ENCODE peak calls at places on chromosomes 12 and 14, in seven cellular contexts. One of them, this sample, is unnamed.

GRCh38 chr12:26135010-26135420 is 10.2 kb upstream of the BHLHE41 start:
- DNase-seq in Calu3: peak
- DNase-seq in RWPE1: no peak
- DNase-seq in left ventricle myocardium inferior: no peak
- DNase-seq in nephron progenitor cell: no peak
- DNase-seq in left lung: peak
- DNase-seq in psoas muscle: no peak
- DNase-seq in this sample: no peak

GRCh38 chr14:72665259-72665658 is 228.6 kb downstream of the DPF3 start:
- DNase-seq in nephron progenitor cell: no peak
- DNase-seq in left ventricle myocardium inferior: no peak
- DNase-seq in RWPE1: peak
- DNase-seq in left lung: no peak
- DNase-seq in Calu3: peak
- DNase-seq in psoas muscle: no peak
- DNase-seq in this sample: no peak

GRCh38 chr14:105853907-105854599 is 327.7 kb downstream of the TMEM121 start:
- DNase-seq in left ventricle myocardium inferior: peak
- DNase-seq in nephron progenitor cell: no peak
- DNase-seq in left lung: peak
- DNase-seq in RWPE1: no peak
- DNase-seq in Calu3: no peak
- DNase-seq in psoas muscle: no peak
- DNase-seq in this sample: no peak

GRCh38 chr12:81257952-81258551 is 180.2 kb downstream of the ACSS3 start:
- DNase-seq in psoas muscle: no peak
- DNase-seq in Calu3: peak
- DNase-seq in left lung: no peak
- DNase-seq in nephron progenitor cell: no peak
- DNase-seq in RWPE1: peak
- DNase-seq in left ventricle myocardium inferior: no peak
- DNase-seq in this sample: peak

GRCh38 chr12:48286665-48287064 is 64.1 kb downstream of the ZNF641 start:
- DNase-seq in nephron progenitor cell: no peak
- DNase-seq in RWPE1: no peak
- DNase-seq in left lung: no peak
- DNase-seq in psoas muscle: no peak
- DNase-seq in left ventricle myocardium inferior: no peak
- DNase-seq in Calu3: no peak
- DNase-seq in this sample: peak

GRCh38 chr12:66149702-66150398 is 19.3 kb upstream of the LLPH start:
- DNase-seq in nephron progenitor cell: no peak
- DNase-seq in RWPE1: no peak
- DNase-seq in psoas muscle: no peak
- DNase-seq in left ventricle myocardium inferior: no peak
- DNase-seq in left lung: peak
- DNase-seq in Calu3: no peak
- DNase-seq in this sample: no peak

GRCh38 chr12:80193900-80194299 is 94.6 kb downstream of the OTOGL start:
- DNase-seq in RWPE1: no peak
- DNase-seq in psoas muscle: no peak
- DNase-seq in Calu3: no peak
- DNase-seq in left ventricle myocardium inferior: no peak
- DNase-seq in nephron progenitor cell: no peak
- DNase-seq in left lung: no peak
- DNase-seq in this sample: no peak

GRCh38 chr14:61797304-61797703 is 35.1 kb downstream of the SNAPC1 start:
- DNase-seq in nephron progenitor cell: no peak
- DNase-seq in left ventricle myocardium inferior: no peak
- DNase-seq in RWPE1: no peak
- DNase-seq in psoas muscle: no peak
- DNase-seq in Calu3: no peak
- DNase-seq in left lung: no peak
- DNase-seq in this sample: no peak

GRCh38 chr14:23093993-23094665 is 807 bp downstream of the ACIN1 start:
- DNase-seq in psoas muscle: no peak
- DNase-seq in left lung: no peak
- DNase-seq in Calu3: no peak
- DNase-seq in left ventricle myocardium inferior: no peak
- DNase-seq in RWPE1: no peak
- DNase-seq in nephron progenitor cell: no peak
- DNase-seq in this sample: peak

GRCh38 chr14:92310776-92311375 is 12.1 kb upstream of the SLC24A4 start:
- DNase-seq in left lung: no peak
- DNase-seq in RWPE1: no peak
- DNase-seq in left ventricle myocardium inferior: no peak
- DNase-seq in nephron progenitor cell: no peak
- DNase-seq in psoas muscle: no peak
- DNase-seq in Calu3: no peak
- DNase-seq in this sample: no peak

DNA sequence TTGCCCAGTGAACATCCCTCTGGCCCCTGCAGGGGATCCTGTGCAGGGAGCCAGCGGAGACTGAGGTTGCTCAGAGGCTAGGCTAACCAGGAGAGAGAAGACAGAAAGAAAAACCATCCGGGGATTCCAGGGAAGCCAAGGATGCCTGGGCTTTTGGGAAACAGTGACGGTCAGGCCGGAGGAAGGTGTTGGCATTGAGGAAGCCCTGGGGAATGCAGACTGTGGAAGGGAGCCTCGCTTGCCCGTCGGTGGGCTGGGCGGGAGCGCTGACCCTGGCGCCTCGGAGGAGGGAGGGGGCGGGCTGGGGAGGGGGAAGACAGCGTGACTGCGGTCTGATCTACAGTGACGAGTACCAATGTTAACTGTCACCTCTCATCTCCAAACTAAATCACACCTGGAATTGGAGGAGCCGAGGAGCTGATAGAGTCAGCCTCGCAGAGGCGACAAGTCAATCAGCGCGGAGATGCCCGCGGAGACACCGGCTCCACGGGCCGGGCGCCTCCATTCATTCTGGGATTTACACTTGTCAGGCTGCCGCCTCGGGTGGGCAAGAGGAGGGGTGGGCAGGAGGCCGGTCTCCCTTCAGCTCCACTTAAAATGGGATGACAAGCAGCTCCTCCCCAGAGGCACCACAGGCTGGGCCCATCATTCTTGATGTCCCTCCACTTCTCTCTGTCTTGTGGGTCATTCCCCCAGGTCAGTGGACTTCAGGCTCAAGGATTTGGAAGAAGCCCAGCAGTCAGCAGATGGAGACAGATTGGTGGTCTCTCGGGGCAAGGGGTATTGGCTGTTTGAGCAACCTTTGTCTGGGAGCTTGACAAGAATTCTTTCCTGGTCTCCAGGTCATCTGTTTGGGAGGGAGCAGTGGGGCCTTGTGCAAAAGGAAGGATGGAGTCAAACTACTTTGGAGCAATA is 20.4 kb upstream of the GPATCH2L start:
- DNase-seq in nephron progenitor cell: no peak
- DNase-seq in Calu3: no peak
- DNase-seq in left ventricle myocardium inferior: no peak
- DNase-seq in RWPE1: no peak
- DNase-seq in left lung: no peak
- DNase-seq in psoas muscle: no peak
- DNase-seq in this sample: no peak
- TF ChIP-seq CTCF in nephron progenitor cell: no peak
- TF ChIP-seq CTCF in Calu3: no peak
- TF ChIP-seq CTCF in left ventricle myocardium inferior: no peak
- TF ChIP-seq CTCF in RWPE1: no peak
- TF ChIP-seq CTCF in left lung: no peak
- TF ChIP-seq CTCF in psoas muscle: no peak
- TF ChIP-seq CTCF in this sample: no peak

DNA sequence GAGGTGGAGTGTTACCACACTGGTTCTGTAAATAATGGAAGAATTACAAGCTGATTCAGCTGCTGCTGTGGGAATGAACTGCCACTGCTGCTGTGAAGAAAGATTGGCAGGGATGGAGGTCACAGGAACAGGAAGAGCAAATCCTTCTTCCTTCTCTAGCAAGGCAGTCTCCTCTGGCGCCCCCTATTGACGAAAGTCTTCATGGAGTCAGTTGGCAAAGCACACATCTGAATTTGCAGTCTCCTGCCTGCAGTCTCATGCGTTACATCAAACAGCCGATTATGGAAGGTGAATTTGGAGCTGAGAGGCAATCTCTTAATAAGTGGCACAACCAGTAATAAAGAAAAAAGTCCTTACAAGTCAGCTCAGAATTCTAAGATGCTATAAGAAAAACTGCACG is 106.0 kb upstream of the TMTC1 start:
- DNase-seq in left ventricle myocardium inferior: peak
- DNase-seq in psoas muscle: peak
- DNase-seq in nephron progenitor cell: peak
- DNase-seq in Calu3: peak
- DNase-seq in RWPE1: no peak
- DNase-seq in left lung: no peak
- DNase-seq in this sample: peak
- TF ChIP-seq CTCF in left ventricle myocardium inferior: peak
- TF ChIP-seq CTCF in psoas muscle: peak
- TF ChIP-seq CTCF in nephron progenitor cell: peak
- TF ChIP-seq CTCF in Calu3: no peak
- TF ChIP-seq CTCF in RWPE1: no peak
- TF ChIP-seq CTCF in left lung: peak
- TF ChIP-seq CTCF in this sample: peak

GRCh38 chr14:90555126-90556049 is 158.6 kb downstream of the CALM1 start:
- DNase-seq in left ventricle myocardium inferior: no peak
- DNase-seq in RWPE1: no peak
- DNase-seq in Calu3: no peak
- DNase-seq in nephron progenitor cell: no peak
- DNase-seq in left lung: no peak
- DNase-seq in psoas muscle: peak
- DNase-seq in this sample: no peak
- TF ChIP-seq CTCF in left ventricle myocardium inferior: no peak
- TF ChIP-seq CTCF in RWPE1: no peak
- TF ChIP-seq CTCF in Calu3: no peak
- TF ChIP-seq CTCF in nephron progenitor cell: no peak
- TF ChIP-seq CTCF in left lung: no peak
- TF ChIP-seq CTCF in psoas muscle: no peak
- TF ChIP-seq CTCF in this sample: no peak

DNA sequence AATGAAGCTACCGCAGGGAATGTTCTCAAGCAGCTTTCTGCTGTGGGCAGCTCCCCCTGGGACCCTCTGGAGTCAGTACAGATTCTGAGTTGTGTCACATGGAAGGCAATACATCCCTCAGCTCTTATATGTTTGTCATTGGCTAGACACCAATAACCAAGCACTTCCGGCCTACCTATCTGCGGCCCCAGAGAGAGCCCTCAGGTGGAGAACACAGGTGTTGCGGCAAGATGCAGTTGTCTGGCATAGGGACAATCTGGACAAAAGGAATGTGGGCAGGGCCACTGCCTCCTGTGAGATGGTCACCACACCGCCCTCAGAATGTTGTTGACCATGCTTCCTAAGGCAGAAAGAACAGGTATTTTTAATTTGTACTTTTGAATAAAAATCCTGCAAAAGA is 118.7 kb downstream of the BRMS1L start:
- DNase-seq in Calu3: peak
- DNase-seq in psoas muscle: no peak
- DNase-seq in left lung: no peak
- DNase-seq in RWPE1: peak
- DNase-seq in nephron progenitor cell: peak
- DNase-seq in left ventricle myocardium inferior: no peak
- DNase-seq in this sample: peak
- TF ChIP-seq CTCF in Calu3: no peak
- TF ChIP-seq CTCF in psoas muscle: no peak
- TF ChIP-seq CTCF in left lung: no peak
- TF ChIP-seq CTCF in RWPE1: no peak
- TF ChIP-seq CTCF in nephron progenitor cell: no peak
- TF ChIP-seq CTCF in left ventricle myocardium inferior: no peak
- TF ChIP-seq CTCF in this sample: peak

DNA sequence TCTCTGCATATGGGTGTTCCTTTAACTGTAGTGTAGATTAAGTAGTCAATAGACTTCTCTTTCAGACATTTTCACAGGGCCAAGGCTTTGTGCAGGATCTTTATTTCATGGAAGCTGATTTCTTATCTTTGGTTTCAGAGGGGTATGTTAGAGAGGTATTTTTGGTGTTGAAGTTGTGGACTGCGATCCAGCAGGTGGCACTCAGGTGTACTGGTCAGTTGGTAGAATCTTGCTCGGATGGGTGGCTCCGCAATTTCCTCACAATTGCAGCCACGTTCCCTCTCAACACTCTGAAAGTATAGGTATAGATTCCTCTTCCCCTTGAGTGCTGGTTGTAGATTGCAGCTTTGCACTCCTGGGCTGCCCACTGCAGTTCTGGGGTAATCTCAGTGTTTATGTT is 44.3 kb downstream of the OSBPL8 start:
- DNase-seq in nephron progenitor cell: no peak
- DNase-seq in Calu3: no peak
- DNase-seq in left lung: no peak
- DNase-seq in left ventricle myocardium inferior: no peak
- DNase-seq in RWPE1: no peak
- DNase-seq in psoas muscle: no peak
- DNase-seq in this sample: no peak
- TF ChIP-seq CTCF in nephron progenitor cell: no peak
- TF ChIP-seq CTCF in Calu3: no peak
- TF ChIP-seq CTCF in left lung: no peak
- TF ChIP-seq CTCF in left ventricle myocardium inferior: no peak
- TF ChIP-seq CTCF in RWPE1: no peak
- TF ChIP-seq CTCF in psoas muscle: no peak
- TF ChIP-seq CTCF in this sample: no peak

GRCh38 chr14:21300892-21301291 is 21.0 kb downstream of the RPGRIP1 start:
- DNase-seq in psoas muscle: no peak
- DNase-seq in nephron progenitor cell: peak
- DNase-seq in left ventricle myocardium inferior: peak
- DNase-seq in left lung: no peak
- DNase-seq in RWPE1: no peak
- DNase-seq in Calu3: peak
- DNase-seq in this sample: peak
- TF ChIP-seq CTCF in psoas muscle: no peak
- TF ChIP-seq CTCF in nephron progenitor cell: no peak
- TF ChIP-seq CTCF in left ventricle myocardium inferior: peak
- TF ChIP-seq CTCF in left lung: no peak
- TF ChIP-seq CTCF in RWPE1: no peak
- TF ChIP-seq CTCF in Calu3: no peak
- TF ChIP-seq CTCF in this sample: no peak

This sample was measured in endothelial cell.